ENCODE peak calls at places on chromosome 13, in five cellular contexts. G, H, L, P and T are unnamed samples.

GRCh38 chr13:98453254-98453843 is 123.6 kb downstream of the STK24 start:
- DNase-seq in H (no peak), P (no peak), G (peak; percentile 63), L (no peak), T (no peak)

GRCh38 chr13:19862511-19863313 is 737 bp downstream of the ZMYM5 start:
- DNase-seq in G (peak; percentile 65), L (peak; percentile 48), P (peak; percentile 16), H (peak; percentile 83), T (peak; percentile 58)

GRCh38 chr13:53020764-53021332 is 7.8 kb upstream of the OLFM4 start:
- DNase-seq in H (no peak), P (no peak), G (no peak), L (no peak), T (no peak)

GRCh38 chr13:111204438-111205177 is 89.5 kb downstream of the ARHGEF7 start:
- DNase-seq in H (no peak), G (peak; percentile 88), P (peak; percentile 66), L (no peak), T (no peak)

GRCh38 chr13:71621152-71622124 is 245.6 kb downstream of the DACH1 start:
- DNase-seq in H (no peak), L (no peak), G (no peak), P (no peak), T (peak; percentile 16)

GRCh38 chr13:97798836-97799235 is 154.6 kb upstream of the IPO5 start:
- DNase-seq in H (no peak), P (no peak), G (peak; percentile 55), L (no peak), T (no peak)

GRCh38 chr13:77353980-77354379 is 27.1 kb upstream of the MYCBP2 start:
- DNase-seq in L (no peak), P (no peak), G (no peak), H (no peak), T (no peak)

GRCh38 chr13:100100115-100100879 is 11.4 kb downstream of the PCCA start:
- DNase-seq in H (no peak), G (peak; percentile 48), P (no peak), L (no peak), T (no peak)

GRCh38 chr13:98751397-98752110 is 918 bp downstream of the SLC15A1 start:
- DNase-seq in H (no peak), L (no peak), G (peak; percentile 74), P (no peak), T (no peak)

GRCh38 chr13:108269601-108270328 is at the start of gene TNFSF13B:
- DNase-seq in P (no peak), H (peak; percentile 85), L (peak; percentile 29), G (peak; percentile 59), T (peak; percentile 69)

GRCh38 chr13:41842029-41842428 is 118.9 kb downstream of the VWA8 start:
- DNase-seq in L (no peak), H (no peak), G (no peak), P (no peak), T (no peak)

GRCh38 chr13:91247768-91248167 is 99.7 kb upstream of the MIR17HG start:
- DNase-seq in H (no peak), P (no peak), G (peak; percentile 1), L (no peak), T (peak; percentile 28)

GRCh38 chr13:41935501-41935900 is 25.4 kb downstream of the VWA8 start:
- DNase-seq in G (no peak), P (no peak), H (no peak), L (no peak), T (no peak)

GRCh38 chr13:93848247-93848646 is 621.6 kb downstream of the GPC6 start:
- DNase-seq in L (no peak), H (no peak), P (no peak), G (no peak), T (no peak)

GRCh38 chr13:24279706-24280105 is 29.7 kb upstream of the C1QTNF9 start:
- DNase-seq in P (no peak), L (no peak), H (no peak), G (no peak), T (no peak)

GRCh38 chr13:34161829-34162544 is 344.0 kb downstream of the RFC3 start:
- DNase-seq in H (no peak), P (no peak), L (no peak), G (peak; percentile 84), T (no peak)

GRCh38 chr13:109945206-109945960 is 159.0 kb upstream of the IRS2 start:
- DNase-seq in H (no peak), L (no peak), P (no peak), G (peak; percentile 93), T (no peak)

GRCh38 chr13:79684426-79684825 is 203.5 kb downstream of the NDFIP2 start:
- DNase-seq in L (no peak), P (no peak), H (no peak), G (no peak), T (no peak)

GRCh38 chr13:30734434-30734833 is 909 bp upstream of the ALOX5AP start:
- DNase-seq in P (no peak), H (no peak), L (no peak), G (peak; percentile 73), T (no peak)

GRCh38 chr13:75801388-75801787 is 165.3 kb downstream of the LMO7 start:
- DNase-seq in P (no peak), H (no peak), L (no peak), G (no peak), T (no peak)

GRCh38 chr13:75800545-75800944 is 164.4 kb downstream of the LMO7 start:
- DNase-seq in H (no peak), L (no peak), P (no peak), G (no peak), T (no peak)

GRCh38 chr13:75803175-75803611 is 167.1 kb downstream of the LMO7 start:
- DNase-seq in G (no peak), L (peak; percentile 38), H (no peak), P (no peak), T (no peak)

GRCh38 chr13:75803982-75804381 is 167.9 kb downstream of the LMO7 start:
- DNase-seq in G (no peak), H (no peak), L (no peak), P (no peak), T (no peak)

GRCh38 chr13:75802161-75802560 is 166.0 kb downstream of the LMO7 start:
- DNase-seq in H (no peak), G (no peak), P (no peak), L (no peak), T (no peak)
- H3K4me1 ChIP-seq in H (peaks cover 4% of the 10 kb centered on the region), G (peaks cover 40% of the 10 kb centered on the region), P (no peaks in the 10 kb centered on the region), L (peaks cover 15% of the 10 kb centered on the region), T (peaks cover 6% of the 10 kb centered on the region)

DNA sequence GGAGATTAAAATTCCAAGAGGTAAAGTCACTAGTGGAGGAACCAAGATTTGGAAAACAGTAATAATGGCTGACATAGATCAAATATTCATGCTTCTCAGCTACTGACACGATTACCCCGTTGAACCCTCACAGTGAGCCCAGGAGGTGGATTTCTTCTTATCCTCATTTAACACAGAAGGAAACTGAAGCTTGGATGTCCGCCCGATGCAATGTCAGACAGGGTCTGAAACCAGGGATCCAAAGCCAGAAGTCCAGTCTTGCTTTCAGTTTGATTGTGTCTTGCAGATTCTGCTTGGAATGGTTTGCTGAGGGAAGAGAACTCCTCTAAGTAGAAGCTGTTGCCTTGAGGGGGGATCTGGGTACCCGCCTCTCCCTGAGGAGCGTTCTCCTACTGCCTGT is 404.7 kb downstream of the KCNRG start:
- DNase-seq in H (no peak), L (no peak), P (peak; percentile 31), G (no peak), T (no peak)
- H3K4me1 ChIP-seq in H (peaks cover 9% of the 10 kb centered on the region), L (peaks cover 14% of the 10 kb centered on the region), P (peaks cover 7% of the 10 kb centered on the region), G (peaks cover 23% of the 10 kb centered on the region), T (no peaks in the 10 kb centered on the region)

GRCh38 chr13:21045101-21045500 is 16.3 kb downstream of the LATS2 start:
- DNase-seq in L (no peak), H (no peak), G (no peak), P (no peak), T (no peak)
- H3K4me1 ChIP-seq in L (no peaks in the 10 kb centered on the region), H (peaks cover 19% of the 10 kb centered on the region), G (peaks cover 16% of the 10 kb centered on the region), P (peaks cover 8% of the 10 kb centered on the region), T (peaks cover 7% of the 10 kb centered on the region)

DNA sequence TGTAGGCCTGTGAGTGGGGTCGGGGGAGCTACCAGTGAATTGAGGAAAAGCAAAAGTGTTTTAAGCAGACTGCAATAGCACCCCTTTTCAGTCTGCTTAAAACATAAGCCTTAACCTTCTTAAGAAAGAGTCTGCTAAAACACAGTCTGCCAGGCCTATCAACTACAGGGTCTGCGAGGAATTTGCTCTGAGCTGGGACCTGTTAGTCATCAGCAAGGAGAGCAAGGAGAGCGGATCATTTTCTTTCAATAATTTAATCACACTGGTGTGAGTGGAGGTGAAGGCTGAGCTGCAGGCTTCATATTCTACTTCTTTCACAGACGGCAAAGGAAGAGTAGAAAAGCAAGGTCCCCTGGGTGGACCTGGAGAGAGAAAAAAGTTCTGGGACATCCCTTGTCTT is 342.7 kb downstream of the ENOX1 start:
- DNase-seq in G (no peak), P (no peak), L (no peak), H (no peak), T (no peak)
- H3K4me1 ChIP-seq in G (peaks cover 3% of the 10 kb centered on the region), P (no peaks in the 10 kb centered on the region), L (no peaks in the 10 kb centered on the region), H (no peaks in the 10 kb centered on the region), T (no peaks in the 10 kb centered on the region)

DNA sequence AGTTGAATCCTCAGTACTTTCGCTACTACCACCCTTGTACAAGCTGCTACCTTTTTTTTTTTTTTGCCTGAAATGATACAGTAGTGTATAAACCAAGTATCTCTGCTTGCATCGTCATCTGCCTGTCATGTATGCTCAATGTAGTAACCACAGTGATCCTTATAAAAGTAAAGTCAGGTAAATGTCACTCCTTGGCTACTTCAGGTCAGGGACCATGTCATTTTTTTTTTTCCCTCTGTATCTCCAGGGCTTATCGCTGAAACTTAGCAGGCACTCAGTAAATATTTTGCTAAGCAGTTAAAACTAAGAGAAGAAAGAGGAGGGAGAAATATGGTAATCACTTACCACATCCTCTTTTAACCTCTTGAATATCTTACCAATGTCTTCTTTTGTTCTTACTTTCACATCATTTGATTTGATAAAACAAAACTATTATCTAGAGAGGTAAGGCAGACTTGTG is 96.8 kb upstream of the KLF12 start:
- DNase-seq in H (no peak), G (no peak), P (no peak), L (peak; percentile 68), T (no peak)
- H3K4me1 ChIP-seq in H (no peaks in the 10 kb centered on the region), G (peaks cover 11% of the 10 kb centered on the region), P (no peaks in the 10 kb centered on the region), L (peaks cover 48% of the 10 kb centered on the region), T (no peaks in the 10 kb centered on the region)

DNA sequence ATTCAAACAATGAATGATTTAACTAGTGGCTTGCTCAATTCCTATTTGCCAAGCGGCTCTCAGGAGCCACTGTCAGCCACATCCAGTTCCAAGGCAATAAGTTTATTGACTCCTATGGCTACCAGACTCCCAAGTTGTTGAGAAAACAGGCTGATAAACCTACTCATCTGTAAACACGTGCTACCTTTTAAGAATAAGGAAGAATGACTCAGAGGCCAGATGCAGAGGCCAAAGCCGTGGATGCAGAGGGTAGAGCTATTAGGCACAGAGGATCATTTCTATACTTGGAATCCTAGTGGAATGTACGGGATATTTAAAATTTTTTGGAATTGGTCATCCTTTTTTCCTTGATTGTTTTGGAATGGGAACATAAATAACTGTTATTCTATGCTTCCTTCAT is 1921.1 kb downstream of the OLFM4 start:
- DNase-seq in H (no peak), L (no peak), G (no peak), P (no peak), T (no peak)
- H3K4me1 ChIP-seq in H (no peaks in the 10 kb centered on the region), L (no peaks in the 10 kb centered on the region), G (no peaks in the 10 kb centered on the region), P (no peaks in the 10 kb centered on the region), T (no peaks in the 10 kb centered on the region)